ENCODE peak calls at places on chromosomes 2 and 18, in six cellular contexts. T, H, C, X, N and R are unnamed samples.

GRCh38 chr18:61770279-61770678 is 122.5 kb downstream of the RNF152 start:
- DNase-seq in H (no peak), T (no peak), C (no peak), X (no peak), N (no peak), R (no peak)

GRCh38 chr2:133809485-133809884 is 241.2 kb upstream of the NCKAP5 start:
- DNase-seq in N (no peak), C (no peak), X (no peak), H (no peak), T (no peak), R (no peak)

GRCh38 chr18:36158261-36158867 is 28.7 kb downstream of the ELP2 start:
- DNase-seq in H (peak), N (peak), X (no peak), T (no peak), C (no peak), R (peak)

GRCh38 chr18:10064267-10064666 is 150.5 kb downstream of the VAPA start:
- DNase-seq in C (no peak), H (no peak), X (no peak), N (no peak), T (no peak), R (no peak)

GRCh38 chr2:172103471-172104292 is 982 bp upstream of the DLX2 start:
- DNase-seq in C (peak), H (peak), X (peak), T (peak), N (peak), R (peak)

GRCh38 chr2:102735431-102736130 is 26.2 kb upstream of the TMEM182 start:
- DNase-seq in H (peak), N (no peak), X (no peak), T (no peak), C (peak), R (peak)

GRCh38 chr2:241811209-241811951 is 2.4 kb downstream of the NEU4 start:
- DNase-seq in X (peak), C (no peak), H (no peak), T (no peak), N (peak), R (no peak)

GRCh38 chr2:201383156-201383555 is 26.0 kb upstream of the FLACC1 start:
- DNase-seq in X (no peak), N (no peak), H (no peak), C (no peak), T (no peak), R (no peak)

GRCh38 chr2:225072444-225072843 is 30.2 kb upstream of the DOCK10 start:
- DNase-seq in H (no peak), N (no peak), T (no peak), C (no peak), X (no peak), R (no peak)

GRCh38 chr2:232894746-232895145 is 24.7 kb downstream of the SNORC start:
- DNase-seq in X (no peak), C (no peak), T (no peak), N (no peak), H (no peak), R (no peak)

GRCh38 chr2:222272446-222273035 is 26.3 kb downstream of the PAX3 start:
- DNase-seq in C (peak), N (no peak), X (no peak), T (no peak), H (no peak), R (no peak)

GRCh38 chr2:20443276-20443920 is 3.5 kb upstream of the RHOB start:
- DNase-seq in T (no peak), N (no peak), H (peak), X (no peak), C (no peak), R (no peak)

GRCh38 chr18:57951999-57952774 is 91.8 kb upstream of the NEDD4L start:
- DNase-seq in H (no peak), T (no peak), C (no peak), N (no peak), X (no peak), R (no peak)

GRCh38 chr2:202479090-202479489 is 103.0 kb downstream of the BMPR2 start:
- DNase-seq in X (no peak), T (no peak), N (no peak), H (no peak), C (no peak), R (no peak)

GRCh38 chr2:13745324-13745723 is 887.2 kb upstream of the LRATD1 start:
- DNase-seq in H (no peak), C (no peak), N (no peak), T (no peak), X (no peak), R (no peak)

GRCh38 chr2:215619989-215620388 is 184.1 kb upstream of the FN1 start:
- DNase-seq in H (no peak), C (peak), T (no peak), N (no peak), X (no peak), R (no peak)

GRCh38 chr18:61572871-61573270 is 239.6 kb downstream of the CDH20 start:
- DNase-seq in H (no peak), C (no peak), X (no peak), N (no peak), T (no peak), R (peak)

GRCh38 chr2:17539993-17540812 is at the start of gene VSNL1:
- DNase-seq in H (peak), N (peak), C (peak), X (peak), T (no peak), R (peak)

GRCh38 chr2:165055081-165055879 is 100.0 kb upstream of the SLC38A11 start:
- DNase-seq in N (no peak), H (no peak), X (no peak), T (no peak), C (no peak), R (peak)

GRCh38 chr2:106138904-106139574 is 55.1 kb downstream of the UXS1 start:
- DNase-seq in T (no peak), X (no peak), H (no peak), N (no peak), C (no peak), R (no peak)

GRCh38 chr2:229586012-229586411 is 128.3 kb downstream of the DNER start:
- DNase-seq in H (no peak), N (no peak), T (no peak), X (no peak), C (no peak), R (peak)

GRCh38 chr2:25566694-25567093 is 106.7 kb downstream of the DTNB start:
- DNase-seq in X (no peak), H (no peak), T (no peak), C (no peak), N (no peak), R (peak)

GRCh38 chr2:197934262-197934925 is 130.0 kb downstream of the PLCL1 start:
- DNase-seq in N (no peak), H (no peak), X (no peak), C (no peak), T (no peak), R (no peak)

GRCh38 chr2:218993345-218994315 is at the start of gene CRYBA2:
- DNase-seq in T (no peak), C (peak), H (peak), N (no peak), X (no peak), R (peak)

GRCh38 chr2:39059366-39059952 is 61.4 kb downstream of the SOS1 start:
- DNase-seq in H (peak), T (no peak), X (no peak), N (peak), C (peak), R (peak)

GRCh38 chr18:46053368-46054095 is 18.5 kb downstream of the PSTPIP2 start:
- DNase-seq in C (no peak), N (no peak), H (no peak), T (no peak), X (no peak), R (no peak)

GRCh38 chr2:7169631-7170030 is 252.4 kb downstream of the RNF144A start:
- DNase-seq in N (no peak), T (no peak), H (no peak), X (no peak), C (no peak), R (no peak)

GRCh38 chr2:183935005-183935404 is 663.3 kb upstream of the ZNF804A start:
- DNase-seq in N (no peak), H (no peak), C (no peak), X (no peak), T (no peak), R (no peak)

GRCh38 chr2:231450548-231450989 is 13.7 kb downstream of the NCL start:
- DNase-seq in H (no peak), C (no peak), N (no peak), T (no peak), X (no peak), R (no peak)

GRCh38 chr2:85440736-85441135 is 22.2 kb downstream of the SH2D6 start:
- DNase-seq in T (no peak), X (no peak), C (no peak), H (no peak), N (no peak), R (no peak)